ENCODE peak calls at places on chromosomes 2 and 18, in five cellular contexts. O, Q, A, B and K are unnamed samples.

GRCh38 chr18:36420826-36421225 is 123.3 kb downstream of the FHOD3 start:
- DNase-seq in O (no peak), Q (no peak), A (no peak), B (no peak), K (peak)

GRCh38 chr2:20617892-20618467 is 32.9 kb downstream of the HS1BP3 start:
- DNase-seq in O (no peak), Q (peak), A (no peak), B (peak), K (peak)

GRCh38 chr2:214019229-214019972 is 391.5 kb upstream of the VWC2L start:
- DNase-seq in O (no peak), Q (no peak), A (no peak), B (peak), K (peak)

GRCh38 chr18:77981874-77982273 is 732.2 kb downstream of the GALR1 start:
- DNase-seq in O (no peak), Q (no peak), A (no peak), B (no peak), K (no peak)

GRCh38 chr2:112749755-112750559 is 14.5 kb downstream of the CKAP2L start:
- DNase-seq in O (peak), Q (peak), A (peak), B (peak), K (peak)

GRCh38 chr2:218406949-218407703 is 7.5 kb downstream of the CTDSP1 start:
- DNase-seq in O (no peak), Q (peak), A (peak), B (peak), K (peak)

GRCh38 chr2:31235504-31235902 is 1.6 kb downstream of the EHD3 start:
- DNase-seq in O (no peak), Q (no peak), A (peak), B (no peak), K (peak)

GRCh38 chr2:210028178-210028577 is 25.7 kb downstream of the RPE start:
- DNase-seq in O (no peak), Q (no peak), A (no peak), B (no peak), K (no peak)

GRCh38 chr2:190188289-190188688 is 125.8 kb upstream of the MSTN start:
- DNase-seq in O (no peak), Q (no peak), A (no peak), B (no peak), K (no peak)

GRCh38 chr18:35122586-35123224 is 81.5 kb downstream of the MAPRE2 start:
- DNase-seq in O (no peak), Q (no peak), A (peak), B (no peak), K (no peak)

GRCh38 chr2:23595601-23596251 is 210.7 kb downstream of the KLHL29 start:
- DNase-seq in O (peak), Q (no peak), A (no peak), B (no peak), K (peak)

GRCh38 chr2:217327981-217328760 is 468.3 kb upstream of the TNP1 start:
- DNase-seq in O (no peak), Q (no peak), A (no peak), B (no peak), K (peak)

GRCh38 chr2:197538412-197538811 is 22.5 kb downstream of the MOB4 start:
- DNase-seq in O (no peak), Q (no peak), A (no peak), B (no peak), K (peak)

GRCh38 chr2:228681426-228681825 is 499.9 kb upstream of the SPHKAP start:
- DNase-seq in O (no peak), Q (no peak), A (no peak), B (no peak), K (peak)

GRCh38 chr2:196591621-196592022 is 47.9 kb upstream of the CCDC150 start:
- DNase-seq in O (no peak), Q (no peak), A (no peak), B (no peak), K (no peak)

GRCh38 chr18:79965119-79965902 is 868 bp downstream of the HSBP1L1 start:
- DNase-seq in O (no peak), Q (peak), A (peak), B (no peak), K (peak)

GRCh38 chr18:33761363-33761762 is 183.3 kb downstream of the ASXL3 start:
- DNase-seq in O (no peak), Q (peak), A (peak), B (peak), K (no peak)

GRCh38 chr2:189409647-189410046 is 31.6 kb upstream of the WDR75 start:
- DNase-seq in O (no peak), Q (no peak), A (no peak), B (no peak), K (peak)

GRCh38 chr2:158337018-158337417 is 119.5 kb downstream of the CCDC148 start:
- DNase-seq in O (no peak), Q (no peak), A (no peak), B (no peak), K (no peak)

GRCh38 chr18:5556317-5556974 is 12.6 kb upstream of the EPB41L3 start:
- DNase-seq in O (no peak), Q (no peak), A (no peak), B (peak), K (peak)

GRCh38 chr2:176188969-176189665 is 649 bp downstream of the HOXD1 start:
- DNase-seq in O (no peak), Q (no peak), A (no peak), B (no peak), K (no peak)

GRCh38 chr2:176188218-176188968 is at the start of gene HOXD1:
- DNase-seq in O (no peak), Q (no peak), A (no peak), B (no peak), K (peak)

GRCh38 chr2:176187306-176188217 is 906 bp upstream of the HOXD1 start:
- DNase-seq in O (no peak), Q (no peak), A (no peak), B (no peak), K (no peak)

GRCh38 chr2:176192351-176192750 is 3.9 kb downstream of the HOXD1 start:
- DNase-seq in O (no peak), Q (no peak), A (no peak), B (no peak), K (no peak)

GRCh38 chr2:176189666-176190641 is 1.5 kb downstream of the HOXD1 start:
- DNase-seq in O (no peak), Q (no peak), A (no peak), B (no peak), K (no peak)
- H3K4me3 ChIP-seq in O (no peak), Q (peak), A (no peak), B (peak), K (no peak)

GRCh38 chr18:12839057-12839525 is 44.9 kb downstream of the PTPN2 start:
- DNase-seq in O (no peak), Q (no peak), A (peak), B (no peak), K (no peak)
- H3K4me3 ChIP-seq in O (no peak), Q (no peak), A (peak), B (no peak), K (no peak)

DNA sequence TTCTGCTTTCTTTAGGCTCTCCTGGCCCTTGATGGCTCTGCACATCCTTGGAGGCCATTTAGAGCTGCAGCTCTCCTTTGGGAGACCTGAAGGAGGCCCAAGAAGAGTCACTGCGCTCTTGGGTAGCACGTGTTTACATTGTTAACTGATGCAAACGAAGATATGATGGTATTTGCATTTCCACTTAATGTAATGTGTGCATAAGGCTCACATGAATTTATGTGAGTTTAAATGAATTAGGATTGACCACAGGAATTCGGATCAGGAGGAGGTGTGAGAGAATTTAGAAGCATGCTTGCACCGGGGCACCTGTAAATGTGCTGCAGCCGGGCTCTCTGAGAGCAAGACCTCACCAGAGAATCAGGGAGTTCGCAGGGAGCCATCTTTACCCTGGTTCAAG is 7.5 kb downstream of the SH3RF3 start:
- DNase-seq in O (no peak), Q (no peak), A (peak), B (no peak), K (no peak)
- H3K4me3 ChIP-seq in O (no peak), Q (no peak), A (no peak), B (no peak), K (no peak)

DNA sequence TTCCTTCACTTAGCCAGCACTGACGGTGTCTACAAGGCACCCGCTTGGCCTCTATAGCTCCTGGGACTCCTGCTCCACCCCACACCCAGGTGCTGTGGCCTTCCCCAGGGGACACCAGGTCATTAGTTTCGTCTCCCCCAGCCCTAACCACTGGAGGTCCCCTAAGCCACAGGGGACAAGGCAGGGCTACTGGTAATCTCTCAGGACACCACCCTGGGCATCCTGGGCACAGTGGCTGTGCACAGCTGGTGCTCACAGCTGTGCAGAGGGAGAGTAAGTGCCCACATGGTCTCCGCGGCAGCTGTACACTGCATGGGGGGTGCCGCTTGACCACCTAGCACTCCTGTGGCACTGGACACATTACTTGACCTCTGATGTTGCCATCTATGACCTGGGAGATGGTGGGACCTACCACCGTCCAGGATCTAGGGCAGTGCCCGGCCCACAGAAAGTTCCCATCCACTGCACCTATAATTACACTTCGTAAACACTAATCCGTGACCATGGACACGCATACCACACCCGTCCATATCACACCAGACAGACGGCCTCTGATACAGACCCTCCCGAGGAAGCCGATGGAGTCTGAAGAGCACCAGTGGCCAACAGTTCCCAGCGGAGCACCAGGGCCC is 133.9 kb downstream of the HDAC4 start:
- DNase-seq in O (no peak), Q (peak), A (no peak), B (no peak), K (no peak)
- H3K4me3 ChIP-seq in O (no peak), Q (peak), A (peak), B (no peak), K (peak)

GRCh38 chr2:132667716-132668115 is 2.3 kb downstream of the LYPD1 start:
- DNase-seq in O (no peak), Q (no peak), A (no peak), B (no peak), K (peak)
- H3K4me3 ChIP-seq in O (no peak), Q (no peak), A (no peak), B (no peak), K (peak)

DNA sequence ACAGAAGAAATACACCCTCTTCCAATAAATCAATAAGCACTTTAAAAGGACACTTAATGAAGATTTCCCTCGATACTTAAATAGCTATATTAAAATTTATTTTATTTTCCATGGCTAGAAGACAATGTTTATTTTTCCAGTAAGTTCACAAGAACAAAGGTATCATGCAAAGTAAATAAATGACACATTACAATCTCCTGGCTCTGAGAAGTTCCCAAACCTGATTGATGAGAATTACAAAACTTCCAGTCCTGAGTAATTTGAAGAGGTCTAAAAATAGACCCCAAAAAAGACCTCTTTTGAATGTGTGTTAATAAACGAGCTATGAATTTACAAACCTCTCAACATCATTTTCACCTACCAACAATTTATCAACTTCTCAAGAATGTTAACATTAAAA is 1.5 kb upstream of the PEX13 start:
- DNase-seq in O (no peak), Q (no peak), A (no peak), B (no peak), K (no peak)
- H3K4me3 ChIP-seq in O (no peak), Q (peak), A (peak), B (peak), K (peak)

GRCh38 chr2:11481426-11481788 is 15.4 kb upstream of the E2F6 start:
- DNase-seq in O (no peak), Q (no peak), A (no peak), B (no peak), K (no peak)

GRCh38 chr2:11478899-11479605 is 13.1 kb upstream of the E2F6 start:
- DNase-seq in O (no peak), Q (no peak), A (no peak), B (no peak), K (no peak)

GRCh38 chr2:11480859-11481258 is 14.9 kb upstream of the E2F6 start:
- DNase-seq in O (no peak), Q (no peak), A (no peak), B (no peak), K (no peak)

GRCh38 chr2:11480406-11480805 is 14.4 kb upstream of the E2F6 start:
- DNase-seq in O (no peak), Q (no peak), A (no peak), B (no peak), K (no peak)

DNA sequence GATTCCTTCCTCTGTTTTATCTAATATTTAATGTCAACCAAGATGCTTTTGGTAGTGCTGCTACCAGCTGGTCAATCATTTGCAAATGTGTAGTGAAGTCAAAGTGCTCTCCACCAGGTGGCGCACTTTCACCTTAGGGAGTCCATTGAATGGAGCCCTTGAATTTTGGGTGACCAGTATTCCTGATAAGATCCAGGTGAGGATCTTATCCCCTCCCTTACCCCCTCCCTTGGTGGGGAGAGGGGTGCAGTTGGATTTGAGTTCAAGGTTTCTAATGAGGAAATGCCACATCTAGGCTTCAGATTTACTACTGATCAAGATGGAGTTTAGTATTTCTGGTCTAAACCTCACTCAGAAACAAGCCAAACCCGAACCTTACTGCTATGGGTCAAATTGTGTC is 12.0 kb upstream of the E2F6 start:
- DNase-seq in O (peak), Q (peak), A (peak), B (peak), K (peak)
- H3K4me3 ChIP-seq in O (no peak), Q (no peak), A (no peak), B (no peak), K (no peak)